ENCODE peak calls at places on chromosomes 13 and 19, in five cellular contexts. One of them, this sample, is unnamed.

GRCh38 chr19:7928741-7929701 is 3.1 kb upstream of the CTXN1 start:
- DNase-seq in activated T-helper 1 cell treated with Interleukin-2 at 50 U/mL for 16 hours: peak
- DNase-seq in EL: peak
- DNase-seq in AG04449: peak
- DNase-seq in mesenchymal stem cell: peak
- DNase-seq in this sample: peak

GRCh38 chr13:72390909-72391308 is 336.5 kb downstream of the MZT1 start:
- DNase-seq in activated T-helper 1 cell treated with Interleukin-2 at 50 U/mL for 16 hours: no peak
- DNase-seq in mesenchymal stem cell: no peak
- DNase-seq in EL: peak
- DNase-seq in AG04449: no peak
- DNase-seq in this sample: no peak

GRCh38 chr13:28257305-28257704 is 119.0 kb downstream of the PAN3 start:
- DNase-seq in activated T-helper 1 cell treated with Interleukin-2 at 50 U/mL for 16 hours: no peak
- DNase-seq in AG04449: no peak
- DNase-seq in EL: no peak
- DNase-seq in mesenchymal stem cell: no peak
- DNase-seq in this sample: no peak

GRCh38 chr13:112782433-112783010 is 92.7 kb downstream of the ATP11A start:
- DNase-seq in AG04449: no peak
- DNase-seq in activated T-helper 1 cell treated with Interleukin-2 at 50 U/mL for 16 hours: no peak
- DNase-seq in mesenchymal stem cell: peak
- DNase-seq in EL: no peak
- DNase-seq in this sample: no peak

GRCh38 chr13:76683168-76683567 is 203.0 kb downstream of the KCTD12 start:
- DNase-seq in EL: no peak
- DNase-seq in activated T-helper 1 cell treated with Interleukin-2 at 50 U/mL for 16 hours: no peak
- DNase-seq in AG04449: no peak
- DNase-seq in mesenchymal stem cell: no peak
- DNase-seq in this sample: no peak

GRCh38 chr19:21789761-21790160 is 22.4 kb upstream of the ZNF100 start:
- DNase-seq in activated T-helper 1 cell treated with Interleukin-2 at 50 U/mL for 16 hours: no peak
- DNase-seq in mesenchymal stem cell: no peak
- DNase-seq in AG04449: no peak
- DNase-seq in EL: no peak
- DNase-seq in this sample: no peak

GRCh38 chr19:43313711-43314495 is 39.6 kb upstream of the CD177 start:
- DNase-seq in AG04449: no peak
- DNase-seq in activated T-helper 1 cell treated with Interleukin-2 at 50 U/mL for 16 hours: no peak
- DNase-seq in mesenchymal stem cell: no peak
- DNase-seq in EL: no peak
- DNase-seq in this sample: no peak

GRCh38 chr13:102487330-102487729 is 85.5 kb upstream of the FGF14 start:
- DNase-seq in EL: no peak
- DNase-seq in mesenchymal stem cell: no peak
- DNase-seq in activated T-helper 1 cell treated with Interleukin-2 at 50 U/mL for 16 hours: no peak
- DNase-seq in AG04449: no peak
- DNase-seq in this sample: no peak

GRCh38 chr13:65843314-65843731 is 1386.8 kb downstream of the PCDH9 start:
- DNase-seq in AG04449: no peak
- DNase-seq in mesenchymal stem cell: no peak
- DNase-seq in activated T-helper 1 cell treated with Interleukin-2 at 50 U/mL for 16 hours: no peak
- DNase-seq in EL: no peak
- DNase-seq in this sample: no peak

GRCh38 chr19:29837448-29837961 is 25.7 kb downstream of the CCNE1 start:
- DNase-seq in mesenchymal stem cell: no peak
- DNase-seq in activated T-helper 1 cell treated with Interleukin-2 at 50 U/mL for 16 hours: no peak
- DNase-seq in AG04449: no peak
- DNase-seq in EL: no peak
- DNase-seq in this sample: no peak

GRCh38 chr13:112658807-112659206 is 31.0 kb upstream of the ATP11A start:
- DNase-seq in AG04449: no peak
- DNase-seq in mesenchymal stem cell: peak
- DNase-seq in activated T-helper 1 cell treated with Interleukin-2 at 50 U/mL for 16 hours: no peak
- DNase-seq in EL: peak
- DNase-seq in this sample: no peak

GRCh38 chr13:33862006-33862405 is 44.1 kb downstream of the RFC3 start:
- DNase-seq in mesenchymal stem cell: no peak
- DNase-seq in AG04449: no peak
- DNase-seq in activated T-helper 1 cell treated with Interleukin-2 at 50 U/mL for 16 hours: no peak
- DNase-seq in EL: no peak
- DNase-seq in this sample: no peak

GRCh38 chr19:48629297-48629598 is 7.9 kb downstream of the DBP start:
- DNase-seq in EL: no peak
- DNase-seq in AG04449: no peak
- DNase-seq in activated T-helper 1 cell treated with Interleukin-2 at 50 U/mL for 16 hours: no peak
- DNase-seq in mesenchymal stem cell: no peak
- DNase-seq in this sample: no peak

GRCh38 chr19:435056-435706 is 25.7 kb downstream of the SHC2 start:
- DNase-seq in mesenchymal stem cell: no peak
- DNase-seq in activated T-helper 1 cell treated with Interleukin-2 at 50 U/mL for 16 hours: no peak
- DNase-seq in AG04449: no peak
- DNase-seq in EL: no peak
- DNase-seq in this sample: no peak

GRCh38 chr13:97018029-97018819 is 23.9 kb upstream of the OXGR1 start:
- DNase-seq in activated T-helper 1 cell treated with Interleukin-2 at 50 U/mL for 16 hours: no peak
- DNase-seq in mesenchymal stem cell: peak
- DNase-seq in AG04449: no peak
- DNase-seq in EL: peak
- DNase-seq in this sample: peak